ENCODE peak calls at places on chromosome 5, in eight cellular contexts. One of them, this sample, is unnamed.

GRCh38 chr5:145824040-145824439 is 11.1 kb downstream of the PRELID2 start:
- DNase-seq in GM12892: no peak
- DNase-seq in uterus: no peak
- DNase-seq in adrenal gland: no peak
- DNase-seq in breast epithelium: no peak
- DNase-seq in body of pancreas: no peak
- DNase-seq in tibial nerve: no peak
- DNase-seq in A549: no peak
- DNase-seq in this sample: no peak

GRCh38 chr5:59293700-59294099 is 599.8 kb downstream of the PDE4D start:
- DNase-seq in GM12892: no peak
- DNase-seq in uterus: no peak
- DNase-seq in adrenal gland: no peak
- DNase-seq in breast epithelium: no peak
- DNase-seq in body of pancreas: no peak
- DNase-seq in tibial nerve: no peak
- DNase-seq in A549: no peak
- DNase-seq in this sample: no peak

GRCh38 chr5:50439221-50439620 is 1.9 kb downstream of the EMB start:
- DNase-seq in GM12892: no peak
- DNase-seq in uterus: no peak
- DNase-seq in adrenal gland: no peak
- DNase-seq in breast epithelium: no peak
- DNase-seq in body of pancreas: no peak
- DNase-seq in tibial nerve: no peak
- DNase-seq in A549: no peak
- DNase-seq in this sample: no peak

GRCh38 chr5:31853398-31854135 is 214.6 kb downstream of the PDZD2 start:
- DNase-seq in GM12892: no peak
- DNase-seq in uterus: no peak
- DNase-seq in adrenal gland: no peak
- DNase-seq in breast epithelium: no peak
- DNase-seq in body of pancreas: no peak
- DNase-seq in tibial nerve: no peak
- DNase-seq in A549: no peak
- DNase-seq in this sample: no peak

GRCh38 chr5:63963080-63963735 is 963 bp upstream of the HTR1A start:
- DNase-seq in GM12892: no peak
- DNase-seq in uterus: no peak
- DNase-seq in adrenal gland: peak; percentile 37
- DNase-seq in breast epithelium: no peak
- DNase-seq in body of pancreas: peak; percentile 55
- DNase-seq in tibial nerve: peak; percentile 44
- DNase-seq in A549: peak; percentile 68
- DNase-seq in this sample: peak; percentile 57

GRCh38 chr5:118553662-118554061 is 434.7 kb downstream of the DTWD2 start:
- DNase-seq in GM12892: no peak
- DNase-seq in uterus: no peak
- DNase-seq in adrenal gland: no peak
- DNase-seq in breast epithelium: no peak
- DNase-seq in body of pancreas: no peak
- DNase-seq in tibial nerve: peak; percentile 79
- DNase-seq in A549: no peak
- DNase-seq in this sample: no peak

GRCh38 chr5:125786021-125786420 is 637.2 kb upstream of the GRAMD2B start:
- DNase-seq in GM12892: no peak
- DNase-seq in uterus: no peak
- DNase-seq in adrenal gland: no peak
- DNase-seq in breast epithelium: no peak
- DNase-seq in body of pancreas: no peak
- DNase-seq in tibial nerve: no peak
- DNase-seq in A549: no peak
- DNase-seq in this sample: no peak

GRCh38 chr5:946720-947625 is 54.3 kb downstream of the TRIP13 start:
- DNase-seq in GM12892: no peak
- DNase-seq in uterus: no peak
- DNase-seq in adrenal gland: no peak
- DNase-seq in breast epithelium: no peak
- DNase-seq in body of pancreas: no peak
- DNase-seq in tibial nerve: no peak
- DNase-seq in A549: no peak
- DNase-seq in this sample: no peak

GRCh38 chr5:134175874-134176522 is 752 bp downstream of the SKP1 start:
- DNase-seq in GM12892: peak; percentile 13
- DNase-seq in uterus: no peak
- DNase-seq in adrenal gland: peak; percentile 47
- DNase-seq in breast epithelium: peak; percentile 56
- DNase-seq in body of pancreas: no peak
- DNase-seq in tibial nerve: peak; percentile 8
- DNase-seq in A549: peak; percentile 22
- DNase-seq in this sample: peak; percentile 83

GRCh38 chr5:134176523-134177196 is at the start of gene SKP1:
- DNase-seq in GM12892: peak; percentile 69
- DNase-seq in uterus: peak; percentile 72
- DNase-seq in adrenal gland: peak; percentile 82
- DNase-seq in breast epithelium: peak; percentile 85
- DNase-seq in body of pancreas: peak; percentile 84
- DNase-seq in tibial nerve: peak; percentile 66
- DNase-seq in A549: peak; percentile 88
- DNase-seq in this sample: peak; percentile 92

GRCh38 chr5:134174841-134175839 is 1.6 kb downstream of the SKP1 start:
- DNase-seq in GM12892: no peak
- DNase-seq in uterus: no peak
- DNase-seq in adrenal gland: no peak
- DNase-seq in breast epithelium: no peak
- DNase-seq in body of pancreas: no peak
- DNase-seq in tibial nerve: no peak
- DNase-seq in A549: peak; percentile 23
- DNase-seq in this sample: peak; percentile 62

GRCh38 chr5:134171972-134172371 is 4.8 kb downstream of the SKP1 start:
- DNase-seq in GM12892: no peak
- DNase-seq in uterus: no peak
- DNase-seq in adrenal gland: no peak
- DNase-seq in breast epithelium: no peak
- DNase-seq in body of pancreas: no peak
- DNase-seq in tibial nerve: no peak
- DNase-seq in A549: no peak
- DNase-seq in this sample: peak; percentile 11

DNA sequence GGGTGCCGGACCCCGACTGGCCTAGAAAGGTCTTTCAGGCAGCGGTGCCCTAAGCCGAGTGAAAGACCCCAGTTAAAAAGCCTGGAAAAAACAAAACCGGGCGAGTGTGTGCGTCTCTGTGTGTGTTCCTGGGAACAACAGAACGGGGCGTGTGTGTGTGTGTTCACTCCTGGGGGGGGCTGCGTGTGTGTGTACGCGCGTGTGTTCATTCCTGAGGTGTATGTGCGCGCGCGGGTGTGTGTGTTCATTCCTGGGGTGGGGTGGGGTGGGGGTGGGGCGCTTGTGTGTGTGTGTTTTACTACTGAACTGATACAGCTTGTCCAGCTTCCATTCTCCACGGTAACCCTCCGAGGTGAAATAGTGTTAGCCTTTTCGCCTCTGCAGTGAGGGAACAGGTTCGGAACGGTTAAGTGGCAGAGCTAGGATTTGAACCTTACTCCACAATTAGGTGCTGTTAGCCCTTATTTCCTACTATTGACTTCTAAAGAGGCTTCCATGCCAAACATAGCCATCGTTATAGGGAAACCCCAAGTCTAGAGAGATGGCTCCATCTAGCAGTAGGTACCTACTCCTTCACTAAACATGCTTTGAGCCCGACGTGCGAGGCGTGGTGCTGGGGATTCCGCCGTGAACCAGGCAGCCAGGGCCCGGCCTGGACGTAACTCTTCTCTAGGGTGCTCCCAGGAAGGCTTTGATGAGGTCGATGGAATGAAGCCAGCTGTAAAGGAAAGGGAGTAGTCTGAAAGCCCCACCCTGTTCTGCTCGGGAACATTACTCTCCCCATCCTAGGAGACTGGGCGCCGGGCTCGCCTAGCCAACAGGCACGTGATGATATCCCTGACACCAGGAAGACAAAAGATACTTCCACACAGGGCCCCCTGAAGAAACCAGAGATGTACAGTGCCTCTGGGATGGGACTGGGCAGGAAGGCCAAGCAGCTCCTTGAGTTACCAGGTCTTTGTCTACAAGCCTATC is 734 bp upstream of the SKP1 start:
- DNase-seq in GM12892: no peak
- DNase-seq in uterus: peak; percentile 69
- DNase-seq in adrenal gland: peak; percentile 63
- DNase-seq in breast epithelium: no peak
- DNase-seq in body of pancreas: peak; percentile 25
- DNase-seq in tibial nerve: peak; percentile 67
- DNase-seq in A549: peak; percentile 39
- DNase-seq in this sample: peak; percentile 89
- TF ChIP-seq POLR2A in GM12892: no peak
- TF ChIP-seq POLR2A in uterus: no peak
- TF ChIP-seq POLR2A in adrenal gland: no peak
- TF ChIP-seq POLR2A in breast epithelium: no peak
- TF ChIP-seq POLR2A in body of pancreas: no peak
- TF ChIP-seq POLR2A in tibial nerve: no peak
- TF ChIP-seq POLR2A in A549: peak; percentile 22
- TF ChIP-seq POLR2A in this sample: no peak

DNA sequence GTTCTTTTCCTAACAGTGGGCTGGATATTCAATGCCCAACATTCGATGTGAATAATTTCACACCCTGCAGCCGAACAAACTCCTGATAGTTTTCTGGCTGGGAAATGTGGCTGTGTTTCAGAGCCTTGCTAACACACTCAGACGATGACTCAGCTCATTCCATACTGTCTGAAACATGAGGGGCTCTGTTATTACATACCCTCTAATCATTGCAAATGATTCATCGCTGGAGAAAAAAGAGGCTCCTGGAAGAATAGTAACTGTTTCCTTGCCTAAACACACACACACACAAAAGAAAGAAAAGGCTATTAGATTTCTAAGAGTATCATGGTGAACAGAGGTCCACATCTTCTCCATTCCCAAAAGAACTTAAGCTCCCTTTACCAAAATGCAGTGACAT is 75.7 kb downstream of the OXCT1 start:
- DNase-seq in GM12892: no peak
- DNase-seq in uterus: no peak
- DNase-seq in adrenal gland: no peak
- DNase-seq in breast epithelium: no peak
- DNase-seq in body of pancreas: no peak
- DNase-seq in tibial nerve: no peak
- DNase-seq in A549: peak; percentile 64
- DNase-seq in this sample: peak; percentile 11
- TF ChIP-seq POLR2A in GM12892: no peak
- TF ChIP-seq POLR2A in uterus: no peak
- TF ChIP-seq POLR2A in adrenal gland: no peak
- TF ChIP-seq POLR2A in breast epithelium: no peak
- TF ChIP-seq POLR2A in body of pancreas: no peak
- TF ChIP-seq POLR2A in tibial nerve: no peak
- TF ChIP-seq POLR2A in A549: no peak
- TF ChIP-seq POLR2A in this sample: no peak

GRCh38 chr5:61618577-61618976 is 286.5 kb downstream of the ZSWIM6 start:
- DNase-seq in GM12892: no peak
- DNase-seq in uterus: no peak
- DNase-seq in adrenal gland: no peak
- DNase-seq in breast epithelium: no peak
- DNase-seq in body of pancreas: no peak
- DNase-seq in tibial nerve: no peak
- DNase-seq in A549: no peak
- DNase-seq in this sample: no peak

GRCh38 chr5:61619289-61619688 is 287.2 kb downstream of the ZSWIM6 start:
- DNase-seq in GM12892: no peak
- DNase-seq in uterus: no peak
- DNase-seq in adrenal gland: no peak
- DNase-seq in breast epithelium: no peak
- DNase-seq in body of pancreas: no peak
- DNase-seq in tibial nerve: no peak
- DNase-seq in A549: no peak
- DNase-seq in this sample: no peak

GRCh38 chr5:61614606-61615005 is 282.5 kb downstream of the ZSWIM6 start:
- DNase-seq in GM12892: no peak
- DNase-seq in uterus: no peak
- DNase-seq in adrenal gland: no peak
- DNase-seq in breast epithelium: no peak
- DNase-seq in body of pancreas: no peak
- DNase-seq in tibial nerve: no peak
- DNase-seq in A549: no peak
- DNase-seq in this sample: no peak

GRCh38 chr5:61617995-61618525 is 286.0 kb downstream of the ZSWIM6 start:
- DNase-seq in GM12892: no peak
- DNase-seq in uterus: no peak
- DNase-seq in adrenal gland: no peak
- DNase-seq in breast epithelium: no peak
- DNase-seq in body of pancreas: no peak
- DNase-seq in tibial nerve: no peak
- DNase-seq in A549: peak; percentile 36
- DNase-seq in this sample: no peak

DNA sequence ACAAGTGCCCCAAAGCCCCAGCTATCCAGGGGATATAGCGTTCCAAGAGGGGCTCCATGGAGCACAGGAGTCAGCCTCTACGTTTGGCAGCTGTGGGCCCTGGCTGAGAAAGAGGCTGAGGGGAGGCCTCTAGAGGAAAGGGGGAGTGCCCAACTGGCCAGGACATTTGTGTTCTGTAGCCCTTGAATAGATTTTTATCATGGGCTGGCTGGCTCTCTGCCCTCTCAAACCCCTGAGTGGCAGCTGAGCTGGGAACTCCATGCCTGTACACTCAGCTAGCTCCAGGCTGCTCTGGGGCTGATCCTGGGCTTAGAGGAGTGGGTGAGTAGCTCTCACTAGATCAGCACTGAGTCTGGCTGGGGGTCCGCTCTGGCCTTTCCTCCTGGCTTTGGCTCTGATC is 285.0 kb downstream of the ZSWIM6 start:
- DNase-seq in GM12892: no peak
- DNase-seq in uterus: no peak
- DNase-seq in adrenal gland: no peak
- DNase-seq in breast epithelium: no peak
- DNase-seq in body of pancreas: no peak
- DNase-seq in tibial nerve: no peak
- DNase-seq in A549: no peak
- DNase-seq in this sample: no peak
- TF ChIP-seq POLR2A in GM12892: no peak
- TF ChIP-seq POLR2A in uterus: no peak
- TF ChIP-seq POLR2A in adrenal gland: no peak
- TF ChIP-seq POLR2A in breast epithelium: no peak
- TF ChIP-seq POLR2A in body of pancreas: no peak
- TF ChIP-seq POLR2A in tibial nerve: no peak
- TF ChIP-seq POLR2A in A549: no peak
- TF ChIP-seq POLR2A in this sample: no peak

DNA sequence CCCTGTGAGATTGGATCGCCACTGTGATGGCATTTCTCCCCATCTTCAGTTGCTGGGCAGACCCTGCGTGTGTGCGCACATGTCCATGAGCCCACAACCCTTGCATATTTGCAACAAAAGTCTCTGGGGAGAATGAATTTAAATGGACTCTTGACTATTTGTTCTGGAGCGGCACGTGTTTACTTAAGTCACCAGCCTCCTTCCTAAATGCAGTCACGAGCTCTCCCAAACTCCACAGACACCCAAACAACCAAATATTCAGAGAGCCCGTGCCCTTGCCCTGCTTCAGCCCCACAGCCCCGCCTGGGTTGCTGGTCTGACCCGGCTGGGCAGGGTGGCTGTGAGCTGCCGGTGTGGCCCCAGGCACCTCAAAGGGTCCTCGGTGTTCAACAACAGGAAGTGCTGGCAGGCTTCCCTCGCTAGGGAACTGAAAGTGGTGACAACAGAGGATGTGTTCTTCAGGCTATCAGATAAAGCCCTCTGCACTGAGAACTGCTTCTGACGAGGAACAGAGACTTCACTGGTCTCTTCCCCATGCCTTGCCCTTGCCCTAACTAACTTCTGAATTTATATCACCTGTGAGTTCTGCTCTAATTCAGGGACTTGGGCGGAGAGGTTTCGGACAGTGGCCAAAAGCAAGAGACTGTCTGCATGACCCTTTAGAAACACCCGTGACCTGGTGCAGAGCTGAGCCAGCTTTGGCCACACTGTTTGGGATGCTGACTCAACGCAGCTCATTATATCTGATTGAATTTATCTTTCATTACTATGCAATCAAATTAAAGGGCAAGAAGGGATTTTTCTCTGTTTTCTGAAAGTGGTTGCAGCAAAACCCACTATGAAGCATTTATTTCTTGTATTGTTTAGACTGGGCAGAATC is 19.2 kb upstream of the CD180 start:
- DNase-seq in GM12892: peak; percentile 62
- DNase-seq in uterus: peak; percentile 62
- DNase-seq in adrenal gland: peak; percentile 78
- DNase-seq in breast epithelium: peak; percentile 73
- DNase-seq in body of pancreas: peak; percentile 59
- DNase-seq in tibial nerve: peak; percentile 77
- DNase-seq in A549: no peak
- DNase-seq in this sample: peak; percentile 25
- TF ChIP-seq POLR2A in GM12892: no peak
- TF ChIP-seq POLR2A in uterus: no peak
- TF ChIP-seq POLR2A in adrenal gland: no peak
- TF ChIP-seq POLR2A in breast epithelium: no peak
- TF ChIP-seq POLR2A in body of pancreas: no peak
- TF ChIP-seq POLR2A in tibial nerve: no peak
- TF ChIP-seq POLR2A in A549: no peak
- TF ChIP-seq POLR2A in this sample: no peak